ENCODE peak calls at places on chromosome 2, in five cellular contexts. One of them, this sample, is unnamed.

GRCh38 chr2:146986161-146986560 is 858.7 kb upstream of the ACVR2A start:
- DNase-seq in GM12864: peak
- DNase-seq in BJ: no peak
- DNase-seq in H9: no peak
- DNase-seq in bronchial epithelial cell: peak
- DNase-seq in this sample: no peak

GRCh38 chr2:23637011-23637778 is 252.2 kb downstream of the KLHL29 start:
- DNase-seq in GM12864: no peak
- DNase-seq in BJ: peak
- DNase-seq in H9: no peak
- DNase-seq in bronchial epithelial cell: no peak
- DNase-seq in this sample: no peak

GRCh38 chr2:197486175-197486574 is 13.5 kb downstream of the HSPD1 start:
- DNase-seq in GM12864: no peak
- DNase-seq in BJ: no peak
- DNase-seq in H9: no peak
- DNase-seq in bronchial epithelial cell: no peak
- DNase-seq in this sample: no peak

GRCh38 chr2:215460682-215461081 is 24.8 kb upstream of the FN1 start:
- DNase-seq in GM12864: no peak
- DNase-seq in BJ: peak
- DNase-seq in H9: no peak
- DNase-seq in bronchial epithelial cell: peak
- DNase-seq in this sample: no peak

GRCh38 chr2:7844414-7844961 is 837.4 kb upstream of the ID2 start:
- DNase-seq in GM12864: no peak
- DNase-seq in BJ: no peak
- DNase-seq in H9: no peak
- DNase-seq in bronchial epithelial cell: peak
- DNase-seq in this sample: no peak

GRCh38 chr2:161606327-161606726 is 17.9 kb upstream of the SLC4A10 start:
- DNase-seq in GM12864: no peak
- DNase-seq in BJ: no peak
- DNase-seq in H9: no peak
- DNase-seq in bronchial epithelial cell: no peak
- DNase-seq in this sample: no peak

GRCh38 chr2:234335676-234336228 is 161.1 kb downstream of the ARL4C start:
- DNase-seq in GM12864: no peak
- DNase-seq in BJ: peak
- DNase-seq in H9: no peak
- DNase-seq in bronchial epithelial cell: peak
- DNase-seq in this sample: peak

GRCh38 chr2:118372876-118373597 is 284.8 kb downstream of the INSIG2 start:
- DNase-seq in GM12864: no peak
- DNase-seq in BJ: no peak
- DNase-seq in H9: no peak
- DNase-seq in bronchial epithelial cell: no peak
- DNase-seq in this sample: no peak

GRCh38 chr2:37637122-37637875 is 34.1 kb downstream of the CDC42EP3 start:
- DNase-seq in GM12864: no peak
- DNase-seq in BJ: no peak
- DNase-seq in H9: no peak
- DNase-seq in bronchial epithelial cell: no peak
- DNase-seq in this sample: no peak

GRCh38 chr2:64950226-64951160 is 38.7 kb upstream of the SLC1A4 start:
- DNase-seq in GM12864: no peak
- DNase-seq in BJ: no peak
- DNase-seq in H9: no peak
- DNase-seq in bronchial epithelial cell: peak
- DNase-seq in this sample: no peak

GRCh38 chr2:20620271-20620681 is 30.6 kb downstream of the HS1BP3 start:
- DNase-seq in GM12864: no peak
- DNase-seq in BJ: no peak
- DNase-seq in H9: no peak
- DNase-seq in bronchial epithelial cell: no peak
- DNase-seq in this sample: no peak

GRCh38 chr2:226791487-226792081 is 8.0 kb downstream of the IRS1 start:
- DNase-seq in GM12864: no peak
- DNase-seq in BJ: no peak
- DNase-seq in H9: peak
- DNase-seq in bronchial epithelial cell: peak
- DNase-seq in this sample: peak

GRCh38 chr2:11056614-11057013 is 98.7 kb upstream of the SLC66A3 start:
- DNase-seq in GM12864: no peak
- DNase-seq in BJ: peak
- DNase-seq in H9: no peak
- DNase-seq in bronchial epithelial cell: peak
- DNase-seq in this sample: no peak

GRCh38 chr2:239947361-239948045 is 77.6 kb downstream of the NDUFA10 start:
- DNase-seq in GM12864: no peak
- DNase-seq in BJ: no peak
- DNase-seq in H9: peak
- DNase-seq in bronchial epithelial cell: no peak
- DNase-seq in this sample: no peak

GRCh38 chr2:149082781-149083180 is 44.3 kb downstream of the LYPD6B start:
- DNase-seq in GM12864: no peak
- DNase-seq in BJ: no peak
- DNase-seq in H9: peak
- DNase-seq in bronchial epithelial cell: no peak
- DNase-seq in this sample: no peak

GRCh38 chr2:60708630-60709320 is 47.3 kb upstream of the PAPOLG start:
- DNase-seq in GM12864: no peak
- DNase-seq in BJ: no peak
- DNase-seq in H9: no peak
- DNase-seq in bronchial epithelial cell: no peak
- DNase-seq in this sample: no peak

GRCh38 chr2:223991611-223992010 is 34.3 kb downstream of the MRPL44 start:
- DNase-seq in GM12864: no peak
- DNase-seq in BJ: no peak
- DNase-seq in H9: no peak
- DNase-seq in bronchial epithelial cell: no peak
- DNase-seq in this sample: no peak

GRCh38 chr2:239820836-239821693 is 204.1 kb downstream of the NDUFA10 start:
- DNase-seq in GM12864: no peak
- DNase-seq in BJ: no peak
- DNase-seq in H9: peak
- DNase-seq in bronchial epithelial cell: no peak
- DNase-seq in this sample: no peak

GRCh38 chr2:113111121-113111520 is 16.3 kb upstream of the IL1RN start:
- DNase-seq in GM12864: no peak
- DNase-seq in BJ: no peak
- DNase-seq in H9: no peak
- DNase-seq in bronchial epithelial cell: no peak
- DNase-seq in this sample: no peak

GRCh38 chr2:151786493-151786892 is 41.7 kb downstream of the ARL5A start:
- DNase-seq in GM12864: no peak
- DNase-seq in BJ: no peak
- DNase-seq in H9: no peak
- DNase-seq in bronchial epithelial cell: no peak
- DNase-seq in this sample: no peak

GRCh38 chr2:238295144-238296112 is 7.0 kb upstream of the PER2 start:
- DNase-seq in GM12864: no peak
- DNase-seq in BJ: no peak
- DNase-seq in H9: no peak
- DNase-seq in bronchial epithelial cell: no peak
- DNase-seq in this sample: no peak

GRCh38 chr2:77666251-77666980 is 144.2 kb upstream of the LRRTM4 start:
- DNase-seq in GM12864: no peak
- DNase-seq in BJ: no peak
- DNase-seq in H9: no peak
- DNase-seq in bronchial epithelial cell: no peak
- DNase-seq in this sample: no peak

GRCh38 chr2:239306274-239307220 is 94.3 kb downstream of the HDAC4 start:
- DNase-seq in GM12864: no peak
- DNase-seq in BJ: no peak
- DNase-seq in H9: no peak
- DNase-seq in bronchial epithelial cell: no peak
- DNase-seq in this sample: no peak

GRCh38 chr2:10135296-10136089 is 13.0 kb downstream of the RRM2 start:
- DNase-seq in GM12864: no peak
- DNase-seq in BJ: no peak
- DNase-seq in H9: no peak
- DNase-seq in bronchial epithelial cell: no peak
- DNase-seq in this sample: no peak

GRCh38 chr2:54475919-54476318 is 19.8 kb downstream of the SPTBN1 start:
- DNase-seq in GM12864: no peak
- DNase-seq in BJ: no peak
- DNase-seq in H9: no peak
- DNase-seq in bronchial epithelial cell: no peak
- DNase-seq in this sample: no peak

GRCh38 chr2:240512666-240513535 is 44.9 kb downstream of the ANKMY1 start:
- DNase-seq in GM12864: no peak
- DNase-seq in BJ: no peak
- DNase-seq in H9: peak
- DNase-seq in bronchial epithelial cell: no peak
- DNase-seq in this sample: no peak

GRCh38 chr2:2645162-2645855 is 314.2 kb upstream of the MYT1L start:
- DNase-seq in GM12864: no peak
- DNase-seq in BJ: no peak
- DNase-seq in H9: no peak
- DNase-seq in bronchial epithelial cell: no peak
- DNase-seq in this sample: no peak

DNA sequence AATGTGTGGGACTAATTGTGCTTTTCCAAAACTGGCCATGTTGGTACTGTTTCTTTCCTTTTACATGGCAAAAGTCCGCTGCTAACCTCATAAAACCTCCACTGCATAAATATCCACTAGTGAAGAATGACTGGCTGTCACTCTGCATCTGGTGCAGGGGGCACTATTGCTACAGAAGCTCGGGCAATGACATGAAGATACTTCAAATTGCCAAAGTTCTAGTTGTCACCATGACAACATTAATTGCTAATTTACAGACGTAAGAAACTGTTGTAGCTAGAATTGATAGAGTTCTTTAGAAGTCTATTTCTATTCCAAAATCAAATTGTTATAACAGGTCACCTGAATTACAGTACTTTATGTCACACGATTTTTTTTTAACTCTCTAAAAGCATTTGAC is 861 bp downstream of the CFAP210 start:
- DNase-seq in GM12864: no peak
- DNase-seq in BJ: no peak
- DNase-seq in H9: no peak
- DNase-seq in bronchial epithelial cell: no peak
- DNase-seq in this sample: no peak
- TF ChIP-seq CTCF in GM12864: no peak
- TF ChIP-seq CTCF in BJ: no peak
- TF ChIP-seq CTCF in H9: no peak
- TF ChIP-seq CTCF in bronchial epithelial cell: no peak
- TF ChIP-seq CTCF in this sample: no peak

GRCh38 chr2:199258291-199258690 is 199.4 kb downstream of the SATB2 start:
- DNase-seq in GM12864: no peak
- DNase-seq in BJ: no peak
- DNase-seq in H9: no peak
- DNase-seq in bronchial epithelial cell: no peak
- DNase-seq in this sample: no peak
- TF ChIP-seq CTCF in GM12864: peak
- TF ChIP-seq CTCF in BJ: peak
- TF ChIP-seq CTCF in H9: peak
- TF ChIP-seq CTCF in bronchial epithelial cell: no peak
- TF ChIP-seq CTCF in this sample: no peak

GRCh38 chr2:174243812-174244211 is 4.5 kb downstream of the OLA1 start:
- DNase-seq in GM12864: no peak
- DNase-seq in BJ: no peak
- DNase-seq in H9: no peak
- DNase-seq in bronchial epithelial cell: no peak
- DNase-seq in this sample: no peak
- TF ChIP-seq CTCF in GM12864: no peak
- TF ChIP-seq CTCF in BJ: no peak
- TF ChIP-seq CTCF in H9: no peak
- TF ChIP-seq CTCF in bronchial epithelial cell: no peak
- TF ChIP-seq CTCF in this sample: no peak

GRCh38 chr2:181021199-181021789 is 40.9 kb downstream of the UBE2E3 start:
- DNase-seq in GM12864: no peak
- DNase-seq in BJ: no peak
- DNase-seq in H9: no peak
- DNase-seq in bronchial epithelial cell: no peak
- DNase-seq in this sample: no peak
- TF ChIP-seq CTCF in GM12864: no peak
- TF ChIP-seq CTCF in BJ: no peak
- TF ChIP-seq CTCF in H9: no peak
- TF ChIP-seq CTCF in bronchial epithelial cell: no peak
- TF ChIP-seq CTCF in this sample: no peak

GRCh38 chr2:67891642-67892041 is 171.2 kb downstream of the C1D start:
- DNase-seq in GM12864: no peak
- DNase-seq in BJ: no peak
- DNase-seq in H9: no peak
- DNase-seq in bronchial epithelial cell: no peak
- DNase-seq in this sample: no peak
- TF ChIP-seq CTCF in GM12864: no peak
- TF ChIP-seq CTCF in BJ: no peak
- TF ChIP-seq CTCF in H9: no peak
- TF ChIP-seq CTCF in bronchial epithelial cell: no peak
- TF ChIP-seq CTCF in this sample: no peak

GRCh38 chr2:106562232-106562631 is 75.1 kb downstream of the CD8B2 start:
- DNase-seq in GM12864: no peak
- DNase-seq in BJ: no peak
- DNase-seq in H9: no peak
- DNase-seq in bronchial epithelial cell: no peak
- DNase-seq in this sample: no peak

GRCh38 chr2:106561803-106562202 is 74.6 kb downstream of the CD8B2 start:
- DNase-seq in GM12864: no peak
- DNase-seq in BJ: no peak
- DNase-seq in H9: no peak
- DNase-seq in bronchial epithelial cell: no peak
- DNase-seq in this sample: no peak

GRCh38 chr2:106560773-106561172 is 73.6 kb downstream of the CD8B2 start:
- DNase-seq in GM12864: no peak
- DNase-seq in BJ: no peak
- DNase-seq in H9: no peak
- DNase-seq in bronchial epithelial cell: no peak
- DNase-seq in this sample: no peak

GRCh38 chr2:106561356-106561755 is 74.2 kb downstream of the CD8B2 start:
- DNase-seq in GM12864: no peak
- DNase-seq in BJ: no peak
- DNase-seq in H9: no peak
- DNase-seq in bronchial epithelial cell: no peak
- DNase-seq in this sample: no peak

GRCh38 chr2:106562826-106563594 is 75.8 kb downstream of the CD8B2 start:
- DNase-seq in GM12864: no peak
- DNase-seq in BJ: no peak
- DNase-seq in H9: peak
- DNase-seq in bronchial epithelial cell: peak
- DNase-seq in this sample: no peak
- TF ChIP-seq CTCF in GM12864: no peak
- TF ChIP-seq CTCF in BJ: peak
- TF ChIP-seq CTCF in H9: peak
- TF ChIP-seq CTCF in bronchial epithelial cell: no peak
- TF ChIP-seq CTCF in this sample: no peak